ENCODE peak calls at places on chromosomes 3 and 15, in eight cellular contexts. B, P, M, K, D, G, O and I are unnamed samples.

GRCh38 chr3:157113832-157114505 is 46.0 kb downstream of the CCNL1 start:
- DNase-seq in B (no peak), P (no peak), M (no peak), K (no peak), D (no peak), G (no peak), O (no peak), I (no peak)

GRCh38 chr15:43292375-43293078 is 25.8 kb upstream of the TGM5 start:
- DNase-seq in B (peak; percentile 65), P (no peak), M (no peak), K (no peak), D (no peak), G (peak; percentile 60), O (no peak), I (no peak)

GRCh38 chr3:100033184-100033583 is 81.1 kb downstream of the FILIP1L start:
- DNase-seq in B (peak; percentile 99), P (no peak), M (no peak), K (no peak), D (no peak), G (no peak), O (peak; percentile 84), I (no peak)

GRCh38 chr3:129836381-129837056 is 57.0 kb downstream of the TMCC1 start:
- DNase-seq in B (peak; percentile 14), P (no peak), M (no peak), K (no peak), D (no peak), G (no peak), O (no peak), I (no peak)

GRCh38 chr3:53566450-53567145 is 72.2 kb downstream of the CACNA1D start:
- DNase-seq in B (no peak), P (no peak), M (no peak), K (no peak), D (no peak), G (no peak), O (no peak), I (no peak)

GRCh38 chr15:28051920-28052633 is 47.0 kb downstream of the OCA2 start:
- DNase-seq in B (no peak), P (no peak), M (no peak), K (no peak), D (no peak), G (no peak), O (no peak), I (no peak)

GRCh38 chr3:257826-258225 is 61.3 kb downstream of the CHL1 start:
- DNase-seq in B (no peak), P (no peak), M (no peak), K (no peak), D (no peak), G (no peak), O (no peak), I (no peak)

GRCh38 chr3:100893590-100893989 is 99.6 kb downstream of the ABI3BP start:
- DNase-seq in B (peak; percentile 39), P (no peak), M (no peak), K (no peak), D (no peak), G (peak; percentile 70), O (peak; percentile 78), I (peak; percentile 61)

GRCh38 chr3:63774776-63775175 is 44.3 kb upstream of the C3orf49 start:
- DNase-seq in B (no peak), P (no peak), M (no peak), K (no peak), D (no peak), G (peak; percentile 56), O (peak; percentile 2), I (no peak)

GRCh38 chr15:100867476-100867875 is 12.2 kb upstream of the ALDH1A3 start:
- DNase-seq in B (peak; percentile 61), P (no peak), M (no peak), K (no peak), D (no peak), G (no peak), O (no peak), I (no peak)

GRCh38 chr3:115657168-115657567 is 33.9 kb downstream of the GAP43 start:
- DNase-seq in B (no peak), P (no peak), M (no peak), K (no peak), D (no peak), G (no peak), O (no peak), I (no peak)

GRCh38 chr15:58309993-58310928 is 121.5 kb upstream of the LIPC start:
- DNase-seq in B (no peak), P (no peak), M (no peak), K (peak; percentile 16), D (no peak), G (no peak), O (no peak), I (peak; percentile 63)

GRCh38 chr3:134423153-134423552 is 48.9 kb upstream of the AMOTL2 start:
- DNase-seq in B (peak; percentile 55), P (no peak), M (no peak), K (peak; percentile 19), D (no peak), G (peak; percentile 85), O (peak; percentile 15), I (no peak)

GRCh38 chr15:93203036-93203435 is 114.0 kb upstream of the RGMA start:
- DNase-seq in B (no peak), P (no peak), M (no peak), K (no peak), D (no peak), G (no peak), O (no peak), I (no peak)

GRCh38 chr15:35019401-35020327 is 31.6 kb upstream of the ZNF770 start:
- DNase-seq in B (peak; percentile 21), P (peak; percentile 2), M (no peak), K (no peak), D (no peak), G (peak; percentile 14), O (peak; percentile 50), I (no peak)

GRCh38 chr3:197463279-197463678 is 92.5 kb downstream of the BDH1 start:
- DNase-seq in B (peak; percentile 78), P (peak; percentile 35), M (no peak), K (no peak), D (no peak), G (no peak), O (no peak), I (no peak)

GRCh38 chr15:22227961-22228762 is 147.8 kb downstream of the OR4M2 start:
- DNase-seq in B (no peak), P (no peak), M (no peak), K (no peak), D (no peak), G (no peak), O (no peak), I (peak; percentile 48)